ENCODE peak calls at places on chromosomes 3 and 15, in six cellular contexts. H is neuronal stem cell; M is OCI-LY7; S is uterus; V is psoas muscle; Y is naive thymus-derived CD4-positive, alpha-beta T cell. J is an unnamed sample. For H3K4me1, the result is how much of the 10 kb centered on the place peaks cover.

GRCh38 chr15:23687143-23687470 is at the start of gene NDN:
- DNase-seq in S (peak), H (peak), V (peak), M (no peak), Y (no peak), J (no peak)

GRCh38 chr3:128620268-128620691 is 30.3 kb downstream of the RPN1 start:
- DNase-seq in V (no peak), M (no peak), H (no peak), S (no peak), Y (no peak), J (no peak)

GRCh38 chr3:47161983-47162694 is 1.8 kb downstream of the SETD2 start:
- DNase-seq in M (peak), S (no peak), H (no peak), V (no peak), Y (no peak), J (no peak)

GRCh38 chr15:80870893-80871292 is 91.7 kb downstream of the CEMIP start:
- DNase-seq in M (no peak), Y (no peak), S (no peak), V (no peak), H (no peak), J (no peak)

GRCh38 chr3:37955918-37956317 is 34.7 kb upstream of the VILL start:
- DNase-seq in V (no peak), H (no peak), Y (no peak), M (peak), S (no peak), J (no peak)

GRCh38 chr3:119240101-119240581 is 537 bp downstream of the B4GALT4 start:
- DNase-seq in M (no peak), S (peak), Y (peak), V (peak), H (peak), J (no peak)

GRCh38 chr3:153572165-153572564 is 410.1 kb downstream of the RAP2B start:
- DNase-seq in H (no peak), S (no peak), M (no peak), Y (no peak), V (no peak), J (no peak)

GRCh38 chr3:10521772-10522441 is 16.5 kb upstream of the ATP2B2 start:
- DNase-seq in Y (no peak), V (no peak), M (no peak), S (no peak), H (no peak), J (no peak)

GRCh38 chr3:25945366-25945765 is 155.5 kb downstream of the OXSM start:
- DNase-seq in H (no peak), S (no peak), V (no peak), M (no peak), Y (no peak), J (no peak)

GRCh38 chr15:80694624-80695098 is 449 bp upstream of the ABHD17C start:
- DNase-seq in Y (peak), H (no peak), S (no peak), V (peak), M (no peak), J (no peak)

GRCh38 chr3:42610978-42611377 is 10.5 kb downstream of the NKTR start:
- DNase-seq in V (no peak), H (no peak), Y (no peak), S (no peak), M (no peak), J (no peak)

GRCh38 chr3:170815340-170815739 is 54.7 kb downstream of the RPL22L1 start:
- DNase-seq in S (no peak), Y (no peak), H (no peak), M (no peak), V (no peak), J (no peak)

GRCh38 chr15:36458406-36458805 is 121.0 kb upstream of the CDIN1 start:
- DNase-seq in M (no peak), Y (no peak), H (no peak), V (no peak), S (no peak), J (no peak)

GRCh38 chr3:113968986-113969385 is 21.2 kb downstream of the ZDHHC23 start:
- DNase-seq in S (no peak), H (no peak), Y (no peak), V (no peak), M (no peak), J (no peak)

GRCh38 chr3:182533394-182533793 is 259.9 kb upstream of the ATP11B start:
- DNase-seq in Y (no peak), V (no peak), M (no peak), H (no peak), S (no peak), J (no peak)

GRCh38 chr15:75695206-75695605 is 17.4 kb downstream of the CSPG4 start:
- DNase-seq in M (peak), H (no peak), V (no peak), Y (no peak), S (no peak), J (no peak)

GRCh38 chr15:75697523-75698398 is 14.9 kb downstream of the CSPG4 start:
- DNase-seq in V (no peak), Y (no peak), M (no peak), H (no peak), S (peak), J (no peak)

GRCh38 chr15:75695634-75696302 is 16.9 kb downstream of the CSPG4 start:
- DNase-seq in Y (no peak), M (peak), V (no peak), H (no peak), S (no peak), J (no peak)

GRCh38 chr15:75696854-75697259 is 15.8 kb downstream of the CSPG4 start:
- DNase-seq in M (no peak), H (no peak), V (no peak), Y (no peak), S (no peak), J (no peak)

DNA sequence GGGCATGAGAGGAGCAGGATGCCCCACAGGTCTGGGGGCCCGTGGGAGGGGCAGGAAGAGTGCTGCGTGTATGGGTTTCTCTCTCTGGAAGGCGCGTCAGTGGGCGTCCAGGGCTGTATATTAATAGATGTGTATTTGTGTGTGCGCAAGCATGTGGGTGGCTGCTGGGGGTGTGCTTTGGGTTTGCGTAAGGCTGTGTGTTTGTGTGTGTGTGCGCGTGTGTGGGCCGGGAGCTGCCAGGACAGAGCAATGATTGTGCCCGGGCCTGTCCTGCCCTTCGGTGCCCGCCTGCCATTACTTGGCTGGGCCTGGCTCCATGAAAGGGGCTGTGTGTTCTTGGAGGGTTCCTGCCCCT is 16.4 kb downstream of the CSPG4 start:
- DNase-seq in Y (no peak), M (no peak), H (no peak), V (no peak), S (no peak), J (no peak)
- H3K4me1 ChIP-seq in Y (under half), M (under half), H (under half), V (under half), S (under half), J (half or more)

GRCh38 chr15:72358121-72358520 is 17.7 kb downstream of the HEXA start:
- DNase-seq in V (no peak), S (no peak), H (no peak), Y (no peak), M (no peak), J (no peak)
- H3K4me3 ChIP-seq in V (no peak), S (no peak), H (no peak), Y (no peak), M (no peak), J (no peak)

GRCh38 chr3:194076486-194076885 is 59.5 kb upstream of the HES1 start:
- DNase-seq in H (no peak), V (no peak), Y (no peak), M (no peak), S (no peak), J (no peak)

GRCh38 chr3:194072691-194073279 is 63.2 kb upstream of the HES1 start:
- DNase-seq in M (no peak), S (no peak), H (no peak), V (no peak), Y (no peak), J (no peak)

GRCh38 chr3:194073926-194074325 is 62.0 kb upstream of the HES1 start:
- DNase-seq in V (no peak), S (no peak), H (no peak), M (no peak), Y (no peak), J (no peak)

GRCh38 chr3:194075802-194076460 is 60.0 kb upstream of the HES1 start:
- DNase-seq in H (no peak), Y (no peak), M (no peak), S (no peak), V (no peak), J (no peak)

DNA sequence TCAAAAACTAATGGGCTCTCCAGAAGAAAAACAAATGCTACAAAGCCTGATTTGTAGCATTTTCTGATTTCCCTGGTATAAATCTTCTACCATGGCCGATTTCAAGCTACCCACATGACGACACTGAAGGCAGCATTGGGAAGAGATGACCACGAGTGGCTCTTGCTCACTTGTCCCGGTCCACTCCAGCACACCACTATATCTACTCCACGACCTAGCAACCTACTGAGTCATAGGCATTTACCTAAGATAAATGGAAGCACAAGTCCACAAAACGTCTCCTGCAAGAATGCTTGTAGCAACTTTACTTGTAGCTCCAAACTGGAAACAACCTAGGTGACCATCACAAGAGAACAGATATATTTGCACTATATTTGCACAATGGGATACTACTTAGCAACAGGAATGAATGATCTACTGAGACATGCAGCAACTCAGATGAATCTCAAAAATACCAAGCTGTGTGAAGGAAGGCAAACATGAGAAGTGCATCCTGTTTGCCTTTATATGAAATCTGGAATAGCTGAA is 60.8 kb upstream of the HES1 start:
- DNase-seq in V (no peak), Y (no peak), S (no peak), H (no peak), M (no peak), J (no peak)
- H3K27ac ChIP-seq in V (no peak), Y (no peak), S (no peak), H (no peak), M (peak), J (no peak)

DNA sequence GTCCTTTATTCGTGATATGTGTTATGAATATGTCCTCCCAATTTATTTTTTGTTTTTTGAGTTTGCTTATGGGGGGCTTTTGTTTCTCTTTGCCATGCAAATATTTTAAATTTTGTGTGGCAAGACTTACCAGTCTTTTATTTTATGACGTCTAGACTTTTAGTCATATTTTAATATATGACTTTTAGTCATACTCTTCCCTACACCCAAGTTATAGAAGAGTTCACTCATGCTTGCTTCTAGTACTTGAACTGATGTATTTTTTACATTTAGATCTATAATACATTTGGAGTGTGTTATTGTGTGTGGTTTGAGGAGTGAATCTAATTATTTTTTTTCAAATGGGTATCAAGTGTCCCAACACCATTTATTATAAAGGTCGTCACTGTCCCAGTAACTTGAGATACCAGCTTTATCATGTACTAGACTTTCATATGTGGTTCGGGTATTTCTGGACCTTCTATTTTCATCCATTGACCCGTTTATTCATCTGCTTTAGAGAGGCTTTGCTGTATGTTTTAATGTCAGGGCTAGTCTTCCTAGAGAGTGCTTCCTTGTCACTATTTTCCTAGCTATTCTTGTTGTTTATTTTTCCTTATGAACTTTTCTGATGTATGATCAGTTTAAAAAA is 775 bp downstream of the PARP15 start:
- DNase-seq in M (no peak), H (no peak), Y (no peak), V (no peak), S (no peak), J (no peak)
- H3K4me1 ChIP-seq in M (half or more), H (under half), Y (under half), V (under half), S (under half), J (under half)

GRCh38 chr15:59687831-59688230 is 1.3 kb downstream of the BNIP2 start:
- DNase-seq in S (no peak), H (no peak), Y (peak), M (peak), V (no peak), J (no peak)

GRCh38 chr15:59686389-59686788 is 2.7 kb downstream of the BNIP2 start:
- DNase-seq in V (no peak), M (peak), H (no peak), S (no peak), Y (no peak), J (no peak)

GRCh38 chr15:59688383-59688887 is 685 bp downstream of the BNIP2 start:
- DNase-seq in H (peak), V (no peak), M (peak), S (no peak), Y (peak), J (no peak)

GRCh38 chr15:59688888-59689625 is at the start of gene BNIP2:
- DNase-seq in Y (peak), S (peak), V (peak), M (peak), H (peak), J (peak)

GRCh38 chr15:59685737-59686297 is 3.3 kb downstream of the BNIP2 start:
- DNase-seq in V (no peak), S (no peak), M (no peak), H (no peak), Y (no peak), J (no peak)
- H3K4me3 ChIP-seq in V (peak), S (no peak), M (peak), H (no peak), Y (no peak), J (no peak)

DNA sequence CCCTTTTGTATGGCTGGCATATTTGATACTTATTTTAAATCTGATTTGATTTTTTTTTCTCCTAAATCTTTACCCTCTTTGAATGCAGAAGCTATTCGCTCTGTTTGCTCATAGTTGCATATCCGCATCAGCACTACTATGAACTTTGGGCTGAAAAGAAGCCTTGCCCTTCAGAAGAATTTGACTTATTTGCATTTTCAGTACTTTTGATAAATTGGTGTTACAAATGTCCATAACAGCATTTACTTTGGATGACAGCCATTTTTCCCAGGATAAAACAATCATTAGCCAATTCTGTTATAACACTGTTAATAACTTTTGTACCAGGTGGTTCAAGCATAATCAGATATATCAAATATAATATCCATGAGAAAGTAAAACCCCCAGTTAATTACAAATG is 129.5 kb downstream of the PLCL2 start:
- DNase-seq in M (no peak), H (no peak), Y (no peak), S (no peak), V (no peak), J (no peak)
- H3K27ac ChIP-seq in M (no peak), H (no peak), Y (no peak), S (no peak), V (no peak), J (no peak)

GRCh38 chr3:63851287-63851686 is 12.3 kb downstream of the THOC7 start:
- DNase-seq in S (no peak), V (no peak), Y (no peak), H (no peak), M (no peak), J (no peak)

GRCh38 chr3:63853106-63853505 is 10.5 kb downstream of the THOC7 start:
- DNase-seq in V (no peak), S (no peak), Y (no peak), H (no peak), M (no peak), J (no peak)

GRCh38 chr3:63847718-63848450 is 15.7 kb downstream of the THOC7 start:
- DNase-seq in H (no peak), Y (no peak), V (no peak), M (no peak), S (no peak), J (no peak)

GRCh38 chr3:63845215-63845614 is 18.4 kb downstream of the THOC7 start:
- DNase-seq in S (no peak), M (no peak), H (no peak), V (no peak), Y (no peak), J (no peak)

DNA sequence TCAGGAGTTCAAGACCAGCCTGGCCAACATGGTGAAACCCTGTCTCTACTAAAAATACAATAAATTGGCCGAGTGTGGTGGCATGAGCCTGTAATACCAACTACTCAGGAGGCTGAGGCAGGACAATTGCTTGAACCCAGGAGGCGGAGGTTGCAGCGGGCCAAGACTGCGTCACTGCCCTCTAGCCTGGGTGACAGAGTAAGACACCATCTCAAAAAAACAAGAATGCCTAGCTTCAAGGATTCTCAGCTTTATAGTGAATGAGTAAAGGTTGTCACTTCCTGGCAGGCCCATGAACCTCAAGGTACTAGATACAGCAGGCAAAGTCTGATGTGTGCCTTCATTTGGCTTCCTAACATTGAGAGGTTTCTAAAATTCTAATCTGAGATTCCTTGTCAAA is 14.4 kb downstream of the THOC7 start:
- DNase-seq in M (no peak), V (no peak), Y (no peak), S (no peak), H (no peak), J (no peak)
- H3K4me1 ChIP-seq in M (under half), V (under half), Y (under half), S (under half), H (under half), J (under half)

GRCh38 chr3:49869525-49870126 is at the start of gene CAMKV:
- DNase-seq in M (peak), Y (peak), H (peak), V (no peak), S (no peak), J (no peak)

GRCh38 chr3:49867400-49867799 is 2.3 kb downstream of the CAMKV start:
- DNase-seq in M (no peak), Y (no peak), S (no peak), H (no peak), V (no peak), J (no peak)

GRCh38 chr3:49867871-49868321 is 1.8 kb downstream of the CAMKV start:
- DNase-seq in H (peak), V (no peak), M (peak), Y (no peak), S (no peak), J (no peak)

GRCh38 chr3:49871536-49872157 is 1.9 kb upstream of the CAMKV start:
- DNase-seq in S (no peak), H (no peak), M (no peak), V (no peak), Y (no peak), J (no peak)

GRCh38 chr3:49868951-49869454 is 703 bp downstream of the CAMKV start:
- DNase-seq in S (no peak), Y (no peak), M (no peak), V (no peak), H (no peak), J (no peak)
- H3K4me3 ChIP-seq in S (no peak), Y (no peak), M (peak), V (peak), H (peak), J (peak)

J was measured in thoracic aorta.